ENCODE peak calls at places on chromosome 17, in four cellular contexts. One of them, this sample, is unnamed.

GRCh38 chr17:76534831-76535732 is 2.4 kb downstream of the CYGB start:
- DNase-seq in H1: peak
- DNase-seq in K562: no peak
- DNase-seq in HepG2: no peak
- DNase-seq in this sample: no peak

GRCh38 chr17:43479948-43480347 is 3.8 kb upstream of the DHX8 start:
- DNase-seq in H1: no peak
- DNase-seq in K562: no peak
- DNase-seq in HepG2: peak
- DNase-seq in this sample: no peak

GRCh38 chr17:78315355-78316114 is 44.3 kb downstream of the SOCS3 start:
- DNase-seq in H1: no peak
- DNase-seq in K562: peak
- DNase-seq in HepG2: peak
- DNase-seq in this sample: peak

GRCh38 chr17:73492802-73493139 is 151.5 kb downstream of the SDK2 start:
- DNase-seq in H1: no peak
- DNase-seq in K562: no peak
- DNase-seq in HepG2: no peak
- DNase-seq in this sample: no peak

GRCh38 chr17:38702900-38703741 is 2.0 kb upstream of the MLLT6 start:
- DNase-seq in H1: no peak
- DNase-seq in K562: peak
- DNase-seq in HepG2: no peak
- DNase-seq in this sample: no peak

GRCh38 chr17:13027246-13027645 is 9.4 kb upstream of the ELAC2 start:
- DNase-seq in H1: no peak
- DNase-seq in K562: no peak
- DNase-seq in HepG2: no peak
- DNase-seq in this sample: no peak

GRCh38 chr17:76204277-76204676 is 36.0 kb downstream of the RNF157 start:
- DNase-seq in H1: no peak
- DNase-seq in K562: no peak
- DNase-seq in HepG2: peak
- DNase-seq in this sample: no peak

GRCh38 chr17:18970582-18971480 is 18.9 kb downstream of the SLC5A10 start:
- DNase-seq in H1: no peak
- DNase-seq in K562: no peak
- DNase-seq in HepG2: no peak
- DNase-seq in this sample: no peak

GRCh38 chr17:65121916-65122821 is 15.0 kb upstream of the RGS9 start:
- DNase-seq in H1: no peak
- DNase-seq in K562: no peak
- DNase-seq in HepG2: no peak
- DNase-seq in this sample: peak

GRCh38 chr17:688100-688989 is 26.3 kb downstream of the VPS53 start:
- DNase-seq in H1: no peak
- DNase-seq in K562: no peak
- DNase-seq in HepG2: peak
- DNase-seq in this sample: peak

GRCh38 chr17:496761-497586 is 144.4 kb upstream of the RPH3AL start:
- DNase-seq in H1: no peak
- DNase-seq in K562: no peak
- DNase-seq in HepG2: no peak
- DNase-seq in this sample: no peak

GRCh38 chr17:17888371-17888770 is 51.6 kb upstream of the SREBF1 start:
- DNase-seq in H1: no peak
- DNase-seq in K562: no peak
- DNase-seq in HepG2: no peak
- DNase-seq in this sample: no peak

GRCh38 chr17:2174048-2174447 is 119.1 kb downstream of the HIC1 start:
- DNase-seq in H1: no peak
- DNase-seq in K562: no peak
- DNase-seq in HepG2: no peak
- DNase-seq in this sample: no peak

GRCh38 chr17:39744836-39745215 is 7.1 kb downstream of the GRB7 start:
- DNase-seq in H1: no peak
- DNase-seq in K562: no peak
- DNase-seq in HepG2: no peak
- DNase-seq in this sample: no peak

GRCh38 chr17:41944943-41945342 is 14.5 kb downstream of the ODAD4 start:
- DNase-seq in H1: no peak
- DNase-seq in K562: no peak
- DNase-seq in HepG2: no peak
- DNase-seq in this sample: no peak

GRCh38 chr17:14461131-14461530 is 160.2 kb downstream of the HS3ST3B1 start:
- DNase-seq in H1: no peak
- DNase-seq in K562: no peak
- DNase-seq in HepG2: no peak
- DNase-seq in this sample: no peak

GRCh38 chr17:10836966-10837599 is 804 bp downstream of the PIRT start:
- DNase-seq in H1: no peak
- DNase-seq in K562: no peak
- DNase-seq in HepG2: no peak
- DNase-seq in this sample: no peak

GRCh38 chr17:74840500-74840899 is 19.2 kb downstream of the GRIN2C start:
- DNase-seq in H1: no peak
- DNase-seq in K562: no peak
- DNase-seq in HepG2: no peak
- DNase-seq in this sample: no peak

GRCh38 chr17:41571561-41572434 is at the start of gene KRT9:
- DNase-seq in H1: no peak
- DNase-seq in K562: no peak
- DNase-seq in HepG2: no peak
- DNase-seq in this sample: no peak

GRCh38 chr17:3813171-3813570 is 12.2 kb upstream of the ITGAE start:
- DNase-seq in H1: no peak
- DNase-seq in K562: no peak
- DNase-seq in HepG2: no peak
- DNase-seq in this sample: no peak

GRCh38 chr17:8532021-8532420 is 96.3 kb downstream of the NDEL1 start:
- DNase-seq in H1: no peak
- DNase-seq in K562: peak
- DNase-seq in HepG2: peak
- DNase-seq in this sample: no peak

GRCh38 chr17:76345377-76345945 is 8.3 kb downstream of the PRPSAP1 start:
- DNase-seq in H1: no peak
- DNase-seq in K562: no peak
- DNase-seq in HepG2: peak
- DNase-seq in this sample: no peak

GRCh38 chr17:45784583-45785372 is 658 bp downstream of the CRHR1 start:
- DNase-seq in H1: peak
- DNase-seq in K562: peak
- DNase-seq in HepG2: peak
- DNase-seq in this sample: peak

GRCh38 chr17:80146121-80147034 is 550 bp downstream of the EIF4A3 start:
- DNase-seq in H1: no peak
- DNase-seq in K562: peak
- DNase-seq in HepG2: no peak
- DNase-seq in this sample: peak

GRCh38 chr17:67639555-67639954 is 78.2 kb upstream of the NOL11 start:
- DNase-seq in H1: no peak
- DNase-seq in K562: no peak
- DNase-seq in HepG2: peak
- DNase-seq in this sample: no peak

DNA sequence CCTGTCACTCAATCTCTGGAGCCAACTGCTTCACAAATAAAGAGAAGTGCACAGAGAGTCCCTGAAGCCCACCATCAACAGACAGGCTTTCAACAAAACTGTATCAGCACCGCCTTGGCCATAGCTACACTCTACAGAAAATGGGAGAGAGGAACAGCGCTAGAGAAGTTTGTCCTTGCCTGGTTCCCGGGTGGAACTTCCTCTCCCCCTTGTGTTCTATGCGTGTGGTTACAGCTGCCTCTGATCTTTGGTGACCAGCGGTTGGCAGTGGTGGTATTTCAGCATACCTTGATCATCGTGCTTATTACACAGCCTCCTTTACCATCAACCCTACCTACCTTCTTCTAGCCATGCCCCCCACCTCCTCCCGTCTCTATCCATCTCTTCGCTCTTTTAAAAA is 91.4 kb upstream of the CCL2 start:
- DNase-seq in H1: peak
- DNase-seq in K562: peak
- DNase-seq in HepG2: peak
- DNase-seq in this sample: no peak
- TF ChIP-seq CTCF in H1: peak
- TF ChIP-seq CTCF in K562: peak
- TF ChIP-seq CTCF in HepG2: peak
- TF ChIP-seq CTCF in this sample: no peak

DNA sequence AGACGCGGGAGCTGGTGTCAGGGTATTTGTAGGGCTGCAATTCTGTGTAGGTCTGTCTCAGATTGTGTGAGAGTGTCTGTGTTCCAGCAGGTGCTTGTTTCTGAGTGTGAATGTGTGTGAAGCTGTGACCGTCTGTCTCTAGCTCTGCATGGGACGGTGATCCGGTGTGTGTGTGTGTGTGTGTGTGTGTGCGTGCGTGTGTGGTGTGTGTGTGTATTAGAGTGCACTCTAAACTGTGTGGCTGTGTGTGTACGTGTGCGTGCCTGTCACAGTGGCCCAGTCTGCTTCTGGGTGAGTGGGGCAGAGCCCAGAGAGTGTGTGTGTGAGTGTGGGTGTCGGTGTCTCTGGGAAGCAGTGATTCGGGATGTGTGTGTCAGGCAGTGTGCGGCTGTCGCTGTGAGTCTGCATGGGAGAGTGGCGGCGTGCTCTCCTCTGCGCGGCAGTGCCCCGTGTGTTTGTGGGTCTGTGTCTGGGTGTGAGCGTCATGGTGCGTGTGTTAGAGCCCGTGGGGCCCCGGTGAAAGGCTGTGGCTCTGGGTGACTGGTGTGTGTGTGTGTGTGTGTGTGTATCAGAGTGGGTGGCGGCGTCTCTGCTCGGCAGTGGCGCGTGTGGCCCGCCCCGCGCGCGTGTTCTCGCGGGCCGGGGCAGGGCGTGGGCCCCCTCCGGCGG is 434 bp upstream of the WSCD1 start:
- DNase-seq in H1: peak
- DNase-seq in K562: no peak
- DNase-seq in HepG2: no peak
- DNase-seq in this sample: peak
- TF ChIP-seq EZH2 in H1: no peak
- TF ChIP-seq EZH2 in K562: no peak
- TF ChIP-seq EZH2 in HepG2: no peak
- TF ChIP-seq EZH2 in this sample: no peak

DNA sequence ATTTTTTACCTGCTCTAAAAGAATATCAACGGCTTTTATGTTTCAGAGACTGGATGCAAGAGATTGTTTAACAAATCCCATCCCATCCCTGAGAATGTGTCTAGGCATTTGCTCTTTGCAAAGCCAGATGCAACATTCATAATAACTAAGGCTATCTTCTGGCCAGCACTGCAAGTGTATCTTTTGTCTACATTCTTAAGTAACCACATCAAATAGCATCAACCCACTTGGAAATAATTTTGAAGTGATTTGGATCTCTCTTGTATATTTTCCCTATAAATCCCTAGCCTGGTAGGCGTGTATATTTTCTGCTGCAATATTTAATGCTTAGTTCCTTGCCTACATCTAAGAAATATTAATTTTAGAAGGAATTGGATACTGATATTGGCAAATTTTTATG is 64.3 kb downstream of the PIGL start:
- DNase-seq in H1: no peak
- DNase-seq in K562: no peak
- DNase-seq in HepG2: no peak
- DNase-seq in this sample: no peak
- TF ChIP-seq JUN in H1: no peak
- TF ChIP-seq JUN in K562: no peak
- TF ChIP-seq JUN in HepG2: no peak
- TF ChIP-seq JUN in this sample: no peak

GRCh38 chr17:28346746-28347246 is 10.5 kb downstream of the POLDIP2 start:
- DNase-seq in H1: no peak
- DNase-seq in K562: peak
- DNase-seq in HepG2: peak
- DNase-seq in this sample: peak
- TF ChIP-seq CTCF in H1: peak
- TF ChIP-seq CTCF in K562: peak
- TF ChIP-seq CTCF in HepG2: peak
- TF ChIP-seq CTCF in this sample: peak

GRCh38 chr17:48701864-48702532 is 20.3 kb downstream of the PRAC1 start:
- DNase-seq in H1: no peak
- DNase-seq in K562: peak
- DNase-seq in HepG2: no peak
- DNase-seq in this sample: no peak
- TF ChIP-seq EZH2 in H1: no peak
- TF ChIP-seq EZH2 in K562: no peak
- TF ChIP-seq EZH2 in HepG2: no peak
- TF ChIP-seq EZH2 in this sample: no peak

GRCh38 chr17:35315971-35316370 is 57.5 kb downstream of the SLFN11 start:
- DNase-seq in H1: no peak
- DNase-seq in K562: no peak
- DNase-seq in HepG2: no peak
- DNase-seq in this sample: no peak

GRCh38 chr17:35313875-35314409 is 59.5 kb downstream of the SLFN11 start:
- DNase-seq in H1: no peak
- DNase-seq in K562: peak
- DNase-seq in HepG2: no peak
- DNase-seq in this sample: no peak

GRCh38 chr17:35315283-35315682 is 58.1 kb downstream of the SLFN11 start:
- DNase-seq in H1: peak
- DNase-seq in K562: peak
- DNase-seq in HepG2: no peak
- DNase-seq in this sample: peak

GRCh38 chr17:35312790-35313711 is 60.4 kb downstream of the SLFN11 start:
- DNase-seq in H1: peak
- DNase-seq in K562: peak
- DNase-seq in HepG2: peak
- DNase-seq in this sample: peak

GRCh38 chr17:35314415-35315216 is 58.8 kb downstream of the SLFN11 start:
- DNase-seq in H1: peak
- DNase-seq in K562: no peak
- DNase-seq in HepG2: no peak
- DNase-seq in this sample: no peak
- TF ChIP-seq JUN in H1: no peak
- TF ChIP-seq JUN in K562: no peak
- TF ChIP-seq JUN in HepG2: no peak
- TF ChIP-seq JUN in this sample: no peak

DNA sequence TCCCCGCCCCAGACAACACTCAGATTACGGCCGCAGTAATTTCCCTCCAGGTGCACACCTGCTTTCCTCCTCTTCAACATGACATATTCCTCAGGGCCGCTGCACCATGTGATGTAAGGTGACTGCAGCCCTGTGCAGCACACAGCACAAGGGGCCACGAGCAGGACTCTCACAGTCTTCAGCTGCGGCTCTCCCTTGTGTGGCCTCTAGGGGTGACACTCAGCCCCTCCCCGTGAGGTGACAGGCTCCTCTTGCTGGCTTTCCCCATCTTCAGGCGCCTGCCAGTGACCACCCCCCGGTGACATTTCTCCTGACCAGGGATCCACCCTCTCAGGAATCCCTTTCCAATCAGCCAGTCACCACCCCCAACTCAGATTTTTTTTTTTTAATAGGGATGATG is 31.3 kb upstream of the ABCC3 start:
- DNase-seq in H1: no peak
- DNase-seq in K562: peak
- DNase-seq in HepG2: peak
- DNase-seq in this sample: no peak
- TF ChIP-seq CTCF in H1: peak
- TF ChIP-seq CTCF in K562: peak
- TF ChIP-seq CTCF in HepG2: no peak
- TF ChIP-seq CTCF in this sample: peak

This sample was measured in endothelial cell of umbilical vein.